ENCODE peak calls at places on chromosomes 6 and 20, in eight cellular contexts. One of them, this sample, is unnamed.

GRCh38 chr6:35496851-35497570 is at the start of gene TEAD3:
- DNase-seq in NCI-H1105: peak
- DNase-seq in HL-60: peak
- DNase-seq in stimulated activated CD4-positive, alpha-beta T cell treated with anti-CD3 and anti-CD28 coated beads, Interleukin-1b, Interleukin-23, amount 100 ng/mL, for 24 hours: no peak
- DNase-seq in RPMI7951: peak
- DNase-seq in M059J: peak
- DNase-seq in fibroblast of pulmonary artery: peak
- DNase-seq in T-cell: no peak
- DNase-seq in this sample: peak

GRCh38 chr6:168232989-168233874 is 86.3 kb downstream of the DACT2 start:
- DNase-seq in stimulated activated CD4-positive, alpha-beta T cell treated with anti-CD3 and anti-CD28 coated beads, Interleukin-1b, Interleukin-23, amount 100 ng/mL, for 24 hours: no peak
- DNase-seq in T-cell: no peak
- DNase-seq in fibroblast of pulmonary artery: no peak
- DNase-seq in RPMI7951: no peak
- DNase-seq in M059J: no peak
- DNase-seq in NCI-H1105: no peak
- DNase-seq in HL-60: no peak
- DNase-seq in this sample: no peak

GRCh38 chr20:61801857-61802442 is 263.7 kb downstream of the TAF4 start:
- DNase-seq in fibroblast of pulmonary artery: no peak
- DNase-seq in HL-60: no peak
- DNase-seq in NCI-H1105: no peak
- DNase-seq in M059J: no peak
- DNase-seq in RPMI7951: no peak
- DNase-seq in stimulated activated CD4-positive, alpha-beta T cell treated with anti-CD3 and anti-CD28 coated beads, Interleukin-1b, Interleukin-23, amount 100 ng/mL, for 24 hours: no peak
- DNase-seq in T-cell: no peak
- DNase-seq in this sample: no peak

GRCh38 chr20:31948008-31948407 is 3.8 kb downstream of the PDRG1 start:
- DNase-seq in fibroblast of pulmonary artery: no peak
- DNase-seq in NCI-H1105: no peak
- DNase-seq in M059J: no peak
- DNase-seq in T-cell: no peak
- DNase-seq in HL-60: no peak
- DNase-seq in RPMI7951: no peak
- DNase-seq in stimulated activated CD4-positive, alpha-beta T cell treated with anti-CD3 and anti-CD28 coated beads, Interleukin-1b, Interleukin-23, amount 100 ng/mL, for 24 hours: no peak
- DNase-seq in this sample: no peak

GRCh38 chr20:25126630-25127029 is 44.7 kb upstream of the VSX1 start:
- DNase-seq in stimulated activated CD4-positive, alpha-beta T cell treated with anti-CD3 and anti-CD28 coated beads, Interleukin-1b, Interleukin-23, amount 100 ng/mL, for 24 hours: no peak
- DNase-seq in fibroblast of pulmonary artery: no peak
- DNase-seq in M059J: no peak
- DNase-seq in HL-60: no peak
- DNase-seq in T-cell: no peak
- DNase-seq in NCI-H1105: no peak
- DNase-seq in RPMI7951: no peak
- DNase-seq in this sample: no peak

GRCh38 chr6:37818536-37819176 is 871 bp upstream of the ZFAND3 start:
- DNase-seq in HL-60: peak
- DNase-seq in stimulated activated CD4-positive, alpha-beta T cell treated with anti-CD3 and anti-CD28 coated beads, Interleukin-1b, Interleukin-23, amount 100 ng/mL, for 24 hours: peak
- DNase-seq in NCI-H1105: peak
- DNase-seq in fibroblast of pulmonary artery: peak
- DNase-seq in RPMI7951: peak
- DNase-seq in M059J: peak
- DNase-seq in T-cell: peak
- DNase-seq in this sample: peak

GRCh38 chr20:5918856-5919633 is 31.3 kb downstream of the TRMT6 start:
- DNase-seq in NCI-H1105: no peak
- DNase-seq in T-cell: no peak
- DNase-seq in RPMI7951: peak
- DNase-seq in HL-60: no peak
- DNase-seq in fibroblast of pulmonary artery: peak
- DNase-seq in M059J: peak
- DNase-seq in stimulated activated CD4-positive, alpha-beta T cell treated with anti-CD3 and anti-CD28 coated beads, Interleukin-1b, Interleukin-23, amount 100 ng/mL, for 24 hours: no peak
- DNase-seq in this sample: peak

GRCh38 chr6:109406196-109406595 is 23.9 kb upstream of the CD164 start:
- DNase-seq in stimulated activated CD4-positive, alpha-beta T cell treated with anti-CD3 and anti-CD28 coated beads, Interleukin-1b, Interleukin-23, amount 100 ng/mL, for 24 hours: no peak
- DNase-seq in T-cell: no peak
- DNase-seq in fibroblast of pulmonary artery: peak
- DNase-seq in M059J: peak
- DNase-seq in HL-60: peak
- DNase-seq in NCI-H1105: no peak
- DNase-seq in RPMI7951: peak
- DNase-seq in this sample: no peak

GRCh38 chr6:63636516-63636968 is 940 bp downstream of the PHF3 start:
- DNase-seq in M059J: peak
- DNase-seq in fibroblast of pulmonary artery: peak
- DNase-seq in NCI-H1105: peak
- DNase-seq in RPMI7951: peak
- DNase-seq in HL-60: no peak
- DNase-seq in T-cell: peak
- DNase-seq in stimulated activated CD4-positive, alpha-beta T cell treated with anti-CD3 and anti-CD28 coated beads, Interleukin-1b, Interleukin-23, amount 100 ng/mL, for 24 hours: peak
- DNase-seq in this sample: peak

GRCh38 chr20:25508083-25508770 is 77.1 kb downstream of the NINL start:
- DNase-seq in NCI-H1105: no peak
- DNase-seq in stimulated activated CD4-positive, alpha-beta T cell treated with anti-CD3 and anti-CD28 coated beads, Interleukin-1b, Interleukin-23, amount 100 ng/mL, for 24 hours: no peak
- DNase-seq in RPMI7951: peak
- DNase-seq in M059J: peak
- DNase-seq in fibroblast of pulmonary artery: peak
- DNase-seq in HL-60: no peak
- DNase-seq in T-cell: no peak
- DNase-seq in this sample: peak

GRCh38 chr6:120384671-120385070 is 949.6 kb downstream of the TBC1D32 start:
- DNase-seq in stimulated activated CD4-positive, alpha-beta T cell treated with anti-CD3 and anti-CD28 coated beads, Interleukin-1b, Interleukin-23, amount 100 ng/mL, for 24 hours: no peak
- DNase-seq in T-cell: no peak
- DNase-seq in fibroblast of pulmonary artery: peak
- DNase-seq in NCI-H1105: no peak
- DNase-seq in M059J: peak
- DNase-seq in HL-60: no peak
- DNase-seq in RPMI7951: peak
- DNase-seq in this sample: no peak

GRCh38 chr20:5401277-5401676 is 84.5 kb upstream of the PROKR2 start:
- DNase-seq in fibroblast of pulmonary artery: no peak
- DNase-seq in HL-60: no peak
- DNase-seq in M059J: no peak
- DNase-seq in T-cell: no peak
- DNase-seq in NCI-H1105: no peak
- DNase-seq in stimulated activated CD4-positive, alpha-beta T cell treated with anti-CD3 and anti-CD28 coated beads, Interleukin-1b, Interleukin-23, amount 100 ng/mL, for 24 hours: no peak
- DNase-seq in RPMI7951: no peak
- DNase-seq in this sample: no peak

GRCh38 chr6:157034433-157035230 is 257.5 kb downstream of the ARID1B start:
- DNase-seq in RPMI7951: peak
- DNase-seq in HL-60: no peak
- DNase-seq in stimulated activated CD4-positive, alpha-beta T cell treated with anti-CD3 and anti-CD28 coated beads, Interleukin-1b, Interleukin-23, amount 100 ng/mL, for 24 hours: no peak
- DNase-seq in M059J: peak
- DNase-seq in T-cell: no peak
- DNase-seq in fibroblast of pulmonary artery: peak
- DNase-seq in NCI-H1105: peak
- DNase-seq in this sample: peak

GRCh38 chr6:170293881-170294755 is 3.2 kb upstream of the DLL1 start:
- DNase-seq in fibroblast of pulmonary artery: no peak
- DNase-seq in T-cell: no peak
- DNase-seq in M059J: no peak
- DNase-seq in NCI-H1105: no peak
- DNase-seq in stimulated activated CD4-positive, alpha-beta T cell treated with anti-CD3 and anti-CD28 coated beads, Interleukin-1b, Interleukin-23, amount 100 ng/mL, for 24 hours: no peak
- DNase-seq in RPMI7951: peak
- DNase-seq in HL-60: no peak
- DNase-seq in this sample: no peak

GRCh38 chr20:15362849-15363248 is 1025.4 kb upstream of the FLRT3 start:
- DNase-seq in HL-60: no peak
- DNase-seq in T-cell: no peak
- DNase-seq in M059J: no peak
- DNase-seq in stimulated activated CD4-positive, alpha-beta T cell treated with anti-CD3 and anti-CD28 coated beads, Interleukin-1b, Interleukin-23, amount 100 ng/mL, for 24 hours: no peak
- DNase-seq in RPMI7951: no peak
- DNase-seq in fibroblast of pulmonary artery: no peak
- DNase-seq in NCI-H1105: no peak
- DNase-seq in this sample: no peak

GRCh38 chr20:11130554-11131166 is 456.9 kb upstream of the JAG1 start:
- DNase-seq in T-cell: no peak
- DNase-seq in RPMI7951: no peak
- DNase-seq in fibroblast of pulmonary artery: no peak
- DNase-seq in stimulated activated CD4-positive, alpha-beta T cell treated with anti-CD3 and anti-CD28 coated beads, Interleukin-1b, Interleukin-23, amount 100 ng/mL, for 24 hours: no peak
- DNase-seq in NCI-H1105: no peak
- DNase-seq in HL-60: no peak
- DNase-seq in M059J: no peak
- DNase-seq in this sample: no peak

GRCh38 chr20:19222520-19223040 is 10.1 kb downstream of the SLC24A3 start:
- DNase-seq in T-cell: no peak
- DNase-seq in HL-60: no peak
- DNase-seq in NCI-H1105: no peak
- DNase-seq in M059J: no peak
- DNase-seq in RPMI7951: no peak
- DNase-seq in stimulated activated CD4-positive, alpha-beta T cell treated with anti-CD3 and anti-CD28 coated beads, Interleukin-1b, Interleukin-23, amount 100 ng/mL, for 24 hours: no peak
- DNase-seq in fibroblast of pulmonary artery: no peak
- DNase-seq in this sample: no peak

GRCh38 chr20:19758888-19759331 is 852 bp downstream of the RIN2 start:
- DNase-seq in NCI-H1105: no peak
- DNase-seq in RPMI7951: peak
- DNase-seq in M059J: peak
- DNase-seq in T-cell: no peak
- DNase-seq in stimulated activated CD4-positive, alpha-beta T cell treated with anti-CD3 and anti-CD28 coated beads, Interleukin-1b, Interleukin-23, amount 100 ng/mL, for 24 hours: no peak
- DNase-seq in fibroblast of pulmonary artery: peak
- DNase-seq in HL-60: no peak
- DNase-seq in this sample: peak

GRCh38 chr6:169627736-169628423 is 73.9 kb downstream of the WDR27 start:
- DNase-seq in HL-60: no peak
- DNase-seq in RPMI7951: no peak
- DNase-seq in NCI-H1105: no peak
- DNase-seq in stimulated activated CD4-positive, alpha-beta T cell treated with anti-CD3 and anti-CD28 coated beads, Interleukin-1b, Interleukin-23, amount 100 ng/mL, for 24 hours: no peak
- DNase-seq in M059J: no peak
- DNase-seq in fibroblast of pulmonary artery: no peak
- DNase-seq in T-cell: no peak
- DNase-seq in this sample: no peak

GRCh38 chr6:23266536-23266935 is 697.2 kb downstream of the HDGFL1 start:
- DNase-seq in RPMI7951: no peak
- DNase-seq in HL-60: no peak
- DNase-seq in NCI-H1105: no peak
- DNase-seq in stimulated activated CD4-positive, alpha-beta T cell treated with anti-CD3 and anti-CD28 coated beads, Interleukin-1b, Interleukin-23, amount 100 ng/mL, for 24 hours: no peak
- DNase-seq in M059J: peak
- DNase-seq in fibroblast of pulmonary artery: no peak
- DNase-seq in T-cell: no peak
- DNase-seq in this sample: no peak

GRCh38 chr6:151773382-151773781 is 34.1 kb upstream of the ESR1 start:
- DNase-seq in NCI-H1105: no peak
- DNase-seq in fibroblast of pulmonary artery: no peak
- DNase-seq in T-cell: no peak
- DNase-seq in stimulated activated CD4-positive, alpha-beta T cell treated with anti-CD3 and anti-CD28 coated beads, Interleukin-1b, Interleukin-23, amount 100 ng/mL, for 24 hours: no peak
- DNase-seq in RPMI7951: no peak
- DNase-seq in M059J: no peak
- DNase-seq in HL-60: no peak
- DNase-seq in this sample: peak

GRCh38 chr20:62342910-62343309 is 24.2 kb downstream of the LAMA5 start:
- DNase-seq in stimulated activated CD4-positive, alpha-beta T cell treated with anti-CD3 and anti-CD28 coated beads, Interleukin-1b, Interleukin-23, amount 100 ng/mL, for 24 hours: no peak
- DNase-seq in HL-60: no peak
- DNase-seq in T-cell: no peak
- DNase-seq in RPMI7951: no peak
- DNase-seq in fibroblast of pulmonary artery: no peak
- DNase-seq in M059J: no peak
- DNase-seq in NCI-H1105: no peak
- DNase-seq in this sample: peak

GRCh38 chr6:35073766-35074471 is 67.2 kb downstream of the TCP11 start:
- DNase-seq in RPMI7951: no peak
- DNase-seq in HL-60: no peak
- DNase-seq in T-cell: no peak
- DNase-seq in NCI-H1105: no peak
- DNase-seq in M059J: no peak
- DNase-seq in stimulated activated CD4-positive, alpha-beta T cell treated with anti-CD3 and anti-CD28 coated beads, Interleukin-1b, Interleukin-23, amount 100 ng/mL, for 24 hours: no peak
- DNase-seq in fibroblast of pulmonary artery: no peak
- DNase-seq in this sample: no peak

GRCh38 chr6:7446056-7446455 is 56.4 kb downstream of the RIOK1 start:
- DNase-seq in RPMI7951: no peak
- DNase-seq in M059J: no peak
- DNase-seq in NCI-H1105: no peak
- DNase-seq in T-cell: no peak
- DNase-seq in HL-60: no peak
- DNase-seq in fibroblast of pulmonary artery: no peak
- DNase-seq in stimulated activated CD4-positive, alpha-beta T cell treated with anti-CD3 and anti-CD28 coated beads, Interleukin-1b, Interleukin-23, amount 100 ng/mL, for 24 hours: no peak
- DNase-seq in this sample: no peak

GRCh38 chr6:107386340-107386739 is 73.0 kb downstream of the PDSS2 start:
- DNase-seq in fibroblast of pulmonary artery: peak
- DNase-seq in RPMI7951: peak
- DNase-seq in stimulated activated CD4-positive, alpha-beta T cell treated with anti-CD3 and anti-CD28 coated beads, Interleukin-1b, Interleukin-23, amount 100 ng/mL, for 24 hours: no peak
- DNase-seq in T-cell: no peak
- DNase-seq in M059J: peak
- DNase-seq in NCI-H1105: no peak
- DNase-seq in HL-60: no peak
- DNase-seq in this sample: no peak

This sample was measured in HepG2.